ENCODE peak calls at places on chromosomes 2 and 18, in six cellular contexts. One of them, this sample, is unnamed.

GRCh38 chr2:152755029-152755428 is 36.6 kb downstream of the ARL6IP6 start:
- DNase-seq in GM06990: peak
- DNase-seq in glutamatergic neuron: peak
- DNase-seq in endothelial cell: peak
- DNase-seq in RWPE1: no peak
- DNase-seq in osteocyte: no peak
- DNase-seq in this sample: peak

GRCh38 chr2:86072271-86072858 is 33.3 kb downstream of the POLR1A start:
- DNase-seq in GM06990: peak
- DNase-seq in glutamatergic neuron: no peak
- DNase-seq in endothelial cell: no peak
- DNase-seq in RWPE1: no peak
- DNase-seq in osteocyte: peak
- DNase-seq in this sample: peak

GRCh38 chr2:112085382-112085730 is 30.3 kb downstream of the TMEM87B start:
- DNase-seq in GM06990: no peak
- DNase-seq in glutamatergic neuron: no peak
- DNase-seq in endothelial cell: no peak
- DNase-seq in RWPE1: no peak
- DNase-seq in osteocyte: no peak
- DNase-seq in this sample: no peak

GRCh38 chr18:49690307-49690706 is 123.0 kb downstream of the ACAA2 start:
- DNase-seq in GM06990: no peak
- DNase-seq in glutamatergic neuron: no peak
- DNase-seq in endothelial cell: no peak
- DNase-seq in RWPE1: peak
- DNase-seq in osteocyte: no peak
- DNase-seq in this sample: no peak

GRCh38 chr18:69102959-69103358 is 297.7 kb upstream of the DOK6 start:
- DNase-seq in GM06990: no peak
- DNase-seq in glutamatergic neuron: no peak
- DNase-seq in endothelial cell: no peak
- DNase-seq in RWPE1: no peak
- DNase-seq in osteocyte: no peak
- DNase-seq in this sample: no peak

GRCh38 chr2:70510213-70510820 is 43.3 kb downstream of the TGFA start:
- DNase-seq in GM06990: no peak
- DNase-seq in glutamatergic neuron: no peak
- DNase-seq in endothelial cell: no peak
- DNase-seq in RWPE1: no peak
- DNase-seq in osteocyte: peak
- DNase-seq in this sample: no peak

GRCh38 chr2:233832869-233833812 is 21.2 kb downstream of the HJURP start:
- DNase-seq in GM06990: no peak
- DNase-seq in glutamatergic neuron: peak
- DNase-seq in endothelial cell: peak
- DNase-seq in RWPE1: peak
- DNase-seq in osteocyte: no peak
- DNase-seq in this sample: peak

GRCh38 chr2:200695178-200695930 is 109.5 kb downstream of the AOX1 start:
- DNase-seq in GM06990: no peak
- DNase-seq in glutamatergic neuron: peak
- DNase-seq in endothelial cell: no peak
- DNase-seq in RWPE1: no peak
- DNase-seq in osteocyte: no peak
- DNase-seq in this sample: no peak

GRCh38 chr18:22152093-22152492 is 17.3 kb upstream of the GATA6 start:
- DNase-seq in GM06990: no peak
- DNase-seq in glutamatergic neuron: no peak
- DNase-seq in endothelial cell: no peak
- DNase-seq in RWPE1: no peak
- DNase-seq in osteocyte: no peak
- DNase-seq in this sample: no peak

GRCh38 chr2:218307415-218308090 is 15.2 kb upstream of the TMBIM1 start:
- DNase-seq in GM06990: no peak
- DNase-seq in glutamatergic neuron: no peak
- DNase-seq in endothelial cell: no peak
- DNase-seq in RWPE1: no peak
- DNase-seq in osteocyte: no peak
- DNase-seq in this sample: no peak

GRCh38 chr2:226550801-226551200 is 248.8 kb downstream of the IRS1 start:
- DNase-seq in GM06990: no peak
- DNase-seq in glutamatergic neuron: no peak
- DNase-seq in endothelial cell: no peak
- DNase-seq in RWPE1: no peak
- DNase-seq in osteocyte: no peak
- DNase-seq in this sample: no peak

GRCh38 chr2:38178142-38178541 is 102.2 kb upstream of the CYP1B1 start:
- DNase-seq in GM06990: no peak
- DNase-seq in glutamatergic neuron: no peak
- DNase-seq in endothelial cell: no peak
- DNase-seq in RWPE1: no peak
- DNase-seq in osteocyte: no peak
- DNase-seq in this sample: no peak

GRCh38 chr2:237594514-237594871 is 4.0 kb upstream of the RAB17 start:
- DNase-seq in GM06990: no peak
- DNase-seq in glutamatergic neuron: no peak
- DNase-seq in endothelial cell: no peak
- DNase-seq in RWPE1: no peak
- DNase-seq in osteocyte: no peak
- DNase-seq in this sample: no peak

GRCh38 chr2:158722266-158723105 is 72.6 kb upstream of the DAPL1 start:
- DNase-seq in GM06990: no peak
- DNase-seq in glutamatergic neuron: no peak
- DNase-seq in endothelial cell: no peak
- DNase-seq in RWPE1: no peak
- DNase-seq in osteocyte: peak
- DNase-seq in this sample: no peak

GRCh38 chr2:158723311-158723838 is 71.7 kb upstream of the DAPL1 start:
- DNase-seq in GM06990: no peak
- DNase-seq in glutamatergic neuron: no peak
- DNase-seq in endothelial cell: no peak
- DNase-seq in RWPE1: no peak
- DNase-seq in osteocyte: no peak
- DNase-seq in this sample: no peak

GRCh38 chr2:158725496-158725895 is 69.6 kb upstream of the DAPL1 start:
- DNase-seq in GM06990: no peak
- DNase-seq in glutamatergic neuron: no peak
- DNase-seq in endothelial cell: no peak
- DNase-seq in RWPE1: no peak
- DNase-seq in osteocyte: no peak
- DNase-seq in this sample: no peak

GRCh38 chr2:158724803-158725271 is 70.3 kb upstream of the DAPL1 start:
- DNase-seq in GM06990: no peak
- DNase-seq in glutamatergic neuron: no peak
- DNase-seq in endothelial cell: no peak
- DNase-seq in RWPE1: peak
- DNase-seq in osteocyte: no peak
- DNase-seq in this sample: no peak

DNA sequence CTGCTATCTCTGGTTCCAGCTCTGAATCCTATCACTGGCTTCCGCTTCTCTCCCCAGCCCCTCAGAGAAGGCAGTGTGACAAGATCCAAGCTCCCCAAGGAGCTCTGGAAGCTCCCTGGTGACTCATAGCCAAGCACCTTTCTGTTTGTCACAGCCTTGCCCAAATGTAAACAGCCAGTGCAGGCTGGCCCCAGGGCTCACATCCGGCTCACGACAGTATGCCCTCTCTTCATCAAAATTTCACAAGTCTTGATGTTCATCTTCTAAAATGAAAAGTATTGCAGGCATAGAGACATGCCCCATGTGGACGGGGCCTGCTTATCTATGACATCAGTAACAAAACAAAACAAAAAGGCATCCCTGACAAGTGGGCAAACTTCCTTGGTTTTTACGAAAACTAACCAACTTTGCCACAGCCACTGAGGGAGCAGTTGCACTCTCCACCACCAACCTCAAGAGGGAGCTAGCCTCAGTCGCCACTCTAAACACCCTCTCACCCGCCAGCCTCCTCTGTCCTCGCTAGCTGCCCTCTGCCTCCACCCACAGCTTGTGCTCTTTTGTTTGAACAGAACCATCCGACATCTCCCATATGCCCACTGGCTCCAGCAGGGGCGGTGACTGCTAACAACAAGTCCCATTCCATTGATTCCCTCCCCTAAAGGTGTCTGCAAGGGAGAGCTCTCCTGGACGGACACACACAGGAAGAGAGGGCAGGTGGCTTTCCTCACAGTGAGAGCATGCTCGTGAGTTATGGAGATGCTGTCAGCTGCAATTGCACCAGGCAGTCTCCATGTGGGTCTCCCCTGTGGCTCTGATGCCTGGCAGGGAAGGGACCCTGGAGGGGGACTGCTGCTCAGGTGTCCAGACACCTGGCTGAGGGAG is 71.0 kb upstream of the DAPL1 start:
- DNase-seq in GM06990: no peak
- DNase-seq in glutamatergic neuron: no peak
- DNase-seq in endothelial cell: peak
- DNase-seq in RWPE1: no peak
- DNase-seq in osteocyte: no peak
- DNase-seq in this sample: no peak
- TF ChIP-seq CTCF in GM06990: peak
- TF ChIP-seq CTCF in glutamatergic neuron: peak
- TF ChIP-seq CTCF in endothelial cell: peak
- TF ChIP-seq CTCF in RWPE1: no peak
- TF ChIP-seq CTCF in osteocyte: no peak
- TF ChIP-seq CTCF in this sample: peak

DNA sequence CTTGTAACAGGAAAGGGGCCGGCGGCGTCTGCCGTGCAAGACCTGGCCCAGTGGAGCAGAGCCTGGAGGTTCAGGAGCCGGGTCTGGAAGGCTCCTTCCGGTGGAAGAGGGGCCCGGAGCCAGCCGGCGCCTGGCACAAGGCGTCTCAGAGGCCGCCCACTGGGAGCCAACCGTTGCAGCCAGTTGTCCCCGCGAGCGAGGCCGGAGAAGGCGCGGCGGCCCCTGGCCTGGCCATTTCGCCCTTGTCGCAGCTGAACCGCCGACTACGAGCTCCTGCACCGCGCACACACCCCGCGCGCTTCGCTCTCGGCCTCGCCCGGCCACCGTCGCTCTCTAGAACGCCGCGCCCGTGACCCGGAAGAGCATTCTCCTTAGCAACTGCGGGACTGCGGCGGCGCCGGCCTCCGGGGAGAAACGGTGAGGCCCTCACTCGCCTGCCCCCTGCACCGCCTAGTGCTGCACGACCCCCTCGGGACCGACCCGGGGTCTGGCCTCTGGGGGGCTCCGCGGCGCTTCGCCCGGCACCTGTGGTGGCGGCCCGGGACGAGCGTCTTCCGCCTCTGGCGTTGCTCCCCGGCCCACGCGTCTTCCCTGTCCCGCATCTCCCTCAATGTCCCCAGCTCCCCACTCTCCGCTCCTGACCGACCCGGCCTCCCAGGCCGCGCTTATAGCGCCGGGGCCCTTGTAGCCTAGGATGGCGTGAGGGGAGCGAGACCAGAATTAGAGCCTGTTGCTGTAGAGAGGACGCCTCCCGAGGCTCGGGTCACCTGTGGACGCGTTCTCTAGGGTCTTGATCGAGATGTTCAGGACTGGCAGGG is at the start of gene DIS3L2:
- DNase-seq in GM06990: peak
- DNase-seq in glutamatergic neuron: peak
- DNase-seq in endothelial cell: peak
- DNase-seq in RWPE1: peak
- DNase-seq in osteocyte: peak
- DNase-seq in this sample: peak
- TF ChIP-seq CTCF in GM06990: no peak
- TF ChIP-seq CTCF in glutamatergic neuron: no peak
- TF ChIP-seq CTCF in endothelial cell: no peak
- TF ChIP-seq CTCF in RWPE1: no peak
- TF ChIP-seq CTCF in osteocyte: no peak
- TF ChIP-seq CTCF in this sample: no peak

DNA sequence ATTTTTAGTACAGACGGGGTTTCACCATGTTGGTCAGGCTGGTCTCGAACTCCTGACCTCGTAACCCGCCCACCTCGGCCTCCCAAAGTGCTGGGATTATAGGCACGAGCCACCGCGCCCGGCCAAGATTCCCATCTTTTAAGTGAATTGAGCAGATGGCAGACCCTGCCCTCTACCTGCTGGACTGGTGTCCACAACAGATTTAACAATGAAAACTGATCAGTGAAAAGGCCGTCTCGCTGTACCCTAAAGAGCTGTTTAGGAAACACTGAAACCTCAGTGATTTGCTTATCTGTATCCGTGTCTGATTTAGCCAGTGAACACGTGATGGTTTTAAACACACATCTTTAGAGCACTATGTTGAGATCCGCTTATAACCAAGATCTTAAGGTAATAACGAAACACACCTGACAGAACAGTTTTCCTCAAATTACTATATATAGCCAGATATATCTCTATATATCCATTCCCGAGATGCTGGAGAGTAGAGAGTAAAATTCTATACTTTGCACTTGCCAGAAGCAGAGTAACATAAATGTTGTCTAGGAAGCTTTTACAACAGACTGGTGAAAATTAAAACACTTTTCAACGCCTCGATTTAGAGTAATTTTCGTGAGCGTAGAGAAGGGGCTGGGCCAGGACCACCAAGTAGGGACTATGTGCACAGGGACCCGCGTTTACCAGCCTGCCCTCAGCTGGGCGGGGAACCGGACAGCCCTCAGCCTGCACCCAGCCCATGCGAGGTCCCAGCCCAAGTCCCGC is 593 bp downstream of the FAM161A start:
- DNase-seq in GM06990: no peak
- DNase-seq in glutamatergic neuron: no peak
- DNase-seq in endothelial cell: no peak
- DNase-seq in RWPE1: peak
- DNase-seq in osteocyte: no peak
- DNase-seq in this sample: peak
- TF ChIP-seq CTCF in GM06990: no peak
- TF ChIP-seq CTCF in glutamatergic neuron: no peak
- TF ChIP-seq CTCF in endothelial cell: no peak
- TF ChIP-seq CTCF in RWPE1: no peak
- TF ChIP-seq CTCF in osteocyte: no peak
- TF ChIP-seq CTCF in this sample: no peak

DNA sequence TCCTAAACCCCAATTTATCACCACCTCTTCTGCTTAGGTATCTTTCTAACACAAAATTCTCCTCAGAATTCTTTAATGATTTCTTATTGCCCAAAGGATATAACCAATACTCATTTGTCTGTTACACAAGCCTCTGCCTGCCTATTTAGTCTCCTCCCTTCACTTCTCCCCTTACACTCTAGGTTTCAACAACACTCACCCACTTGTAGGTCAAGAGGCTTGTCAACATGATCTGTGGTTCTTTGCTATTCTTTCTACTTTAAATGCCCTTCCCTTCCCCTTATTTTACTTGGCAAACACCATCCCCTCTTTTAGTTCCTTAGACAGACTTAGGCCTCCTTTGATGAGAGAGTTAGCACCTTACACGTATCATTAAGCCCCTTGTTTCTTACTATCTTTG is 69.0 kb upstream of the C2orf15 start:
- DNase-seq in GM06990: no peak
- DNase-seq in glutamatergic neuron: no peak
- DNase-seq in endothelial cell: no peak
- DNase-seq in RWPE1: no peak
- DNase-seq in osteocyte: no peak
- DNase-seq in this sample: no peak
- TF ChIP-seq CTCF in GM06990: no peak
- TF ChIP-seq CTCF in glutamatergic neuron: no peak
- TF ChIP-seq CTCF in endothelial cell: no peak
- TF ChIP-seq CTCF in RWPE1: no peak
- TF ChIP-seq CTCF in osteocyte: no peak
- TF ChIP-seq CTCF in this sample: no peak

This sample was measured in nephron progenitor cell.